ENCODE peak calls at places on chromosomes 2 and 18, in seven cellular contexts. One of them, this sample, is unnamed.
A peak's percentile ranks its signal among the peaks of the same experiment; 100 is the strongest.

GRCh38 chr18:36688020-36688965 is 140.5 kb downstream of the TPGS2 start:
- DNase-seq in right lobe of liver: peak; percentile 37
- DNase-seq in OCI-LY7: peak; percentile 43
- DNase-seq in tibial artery: no peak
- DNase-seq in fibroblast of the aortic adventitia: peak; percentile 78
- DNase-seq in lung: peak; percentile 73
- DNase-seq in AG10803: peak; percentile 68
- DNase-seq in this sample: peak; percentile 49

GRCh38 chr2:1546023-1546591 is 132.8 kb downstream of the TPO start:
- DNase-seq in AG10803: peak; percentile 59
- DNase-seq in right lobe of liver: no peak
- DNase-seq in fibroblast of the aortic adventitia: peak; percentile 70
- DNase-seq in tibial artery: no peak
- DNase-seq in lung: no peak
- DNase-seq in OCI-LY7: peak; percentile 20
- DNase-seq in this sample: no peak

GRCh38 chr18:75314606-75315005 is 104.0 kb downstream of the TSHZ1 start:
- DNase-seq in lung: peak; percentile 3
- DNase-seq in tibial artery: no peak
- DNase-seq in right lobe of liver: no peak
- DNase-seq in fibroblast of the aortic adventitia: no peak
- DNase-seq in AG10803: no peak
- DNase-seq in OCI-LY7: no peak
- DNase-seq in this sample: no peak

GRCh38 chr2:219836647-219837177 is 209.3 kb downstream of the SLC4A3 start:
- DNase-seq in OCI-LY7: peak; percentile 14
- DNase-seq in AG10803: peak; percentile 37
- DNase-seq in lung: no peak
- DNase-seq in fibroblast of the aortic adventitia: peak; percentile 69
- DNase-seq in tibial artery: no peak
- DNase-seq in right lobe of liver: no peak
- DNase-seq in this sample: no peak

GRCh38 chr2:17684008-17684407 is 69.6 kb downstream of the SMC6 start:
- DNase-seq in lung: no peak
- DNase-seq in OCI-LY7: no peak
- DNase-seq in fibroblast of the aortic adventitia: no peak
- DNase-seq in tibial artery: no peak
- DNase-seq in AG10803: no peak
- DNase-seq in right lobe of liver: no peak
- DNase-seq in this sample: no peak

GRCh38 chr2:20609349-20609994 is 41.4 kb downstream of the HS1BP3 start:
- DNase-seq in lung: no peak
- DNase-seq in fibroblast of the aortic adventitia: peak; percentile 86
- DNase-seq in AG10803: peak; percentile 55
- DNase-seq in OCI-LY7: no peak
- DNase-seq in right lobe of liver: peak; percentile 21
- DNase-seq in tibial artery: no peak
- DNase-seq in this sample: no peak

GRCh38 chr2:183070942-183071844 is 7.4 kb upstream of the DUSP19 start:
- DNase-seq in fibroblast of the aortic adventitia: peak; percentile 41
- DNase-seq in tibial artery: peak; percentile 71
- DNase-seq in OCI-LY7: no peak
- DNase-seq in AG10803: peak; percentile 52
- DNase-seq in lung: no peak
- DNase-seq in right lobe of liver: peak; percentile 62
- DNase-seq in this sample: peak; percentile 40

GRCh38 chr18:59631583-59632181 is 65.5 kb downstream of the CCBE1 start:
- DNase-seq in OCI-LY7: peak; percentile 2
- DNase-seq in tibial artery: no peak
- DNase-seq in right lobe of liver: no peak
- DNase-seq in lung: no peak
- DNase-seq in AG10803: peak; percentile 43
- DNase-seq in fibroblast of the aortic adventitia: peak; percentile 70
- DNase-seq in this sample: no peak

GRCh38 chr2:238370482-238371372 is 50.4 kb downstream of the TRAF3IP1 start:
- DNase-seq in tibial artery: no peak
- DNase-seq in OCI-LY7: peak; percentile 59
- DNase-seq in AG10803: peak; percentile 69
- DNase-seq in right lobe of liver: peak; percentile 61
- DNase-seq in fibroblast of the aortic adventitia: peak; percentile 87
- DNase-seq in lung: peak; percentile 68
- DNase-seq in this sample: peak; percentile 46

GRCh38 chr2:29777164-29777563 is 144.2 kb downstream of the ALK start:
- DNase-seq in AG10803: no peak
- DNase-seq in lung: no peak
- DNase-seq in fibroblast of the aortic adventitia: no peak
- DNase-seq in tibial artery: no peak
- DNase-seq in right lobe of liver: no peak
- DNase-seq in OCI-LY7: no peak
- DNase-seq in this sample: no peak

GRCh38 chr2:113233593-113234550 is 44.8 kb downstream of the PAX8 start:
- DNase-seq in right lobe of liver: no peak
- DNase-seq in AG10803: peak; percentile 29
- DNase-seq in lung: no peak
- DNase-seq in tibial artery: no peak
- DNase-seq in fibroblast of the aortic adventitia: peak; percentile 47
- DNase-seq in OCI-LY7: peak; percentile 33
- DNase-seq in this sample: no peak

GRCh38 chr2:71935291-71935848 is 212.3 kb downstream of the CYP26B1 start:
- DNase-seq in fibroblast of the aortic adventitia: peak; percentile 96
- DNase-seq in AG10803: peak; percentile 96
- DNase-seq in lung: peak; percentile 41
- DNase-seq in right lobe of liver: no peak
- DNase-seq in OCI-LY7: no peak
- DNase-seq in tibial artery: peak; percentile 93
- DNase-seq in this sample: no peak

GRCh38 chr2:169715379-169716228 is 18.0 kb upstream of the KLHL23 start:
- DNase-seq in fibroblast of the aortic adventitia: peak; percentile 46
- DNase-seq in OCI-LY7: no peak
- DNase-seq in tibial artery: no peak
- DNase-seq in lung: peak; percentile 58
- DNase-seq in AG10803: peak; percentile 32
- DNase-seq in right lobe of liver: peak; percentile 53
- DNase-seq in this sample: peak; percentile 38

GRCh38 chr2:173028671-173029070 is 47.0 kb upstream of the MAP3K20 start:
- DNase-seq in right lobe of liver: no peak
- DNase-seq in fibroblast of the aortic adventitia: no peak
- DNase-seq in OCI-LY7: no peak
- DNase-seq in AG10803: peak; percentile 79
- DNase-seq in lung: no peak
- DNase-seq in tibial artery: no peak
- DNase-seq in this sample: no peak

GRCh38 chr18:80006726-80007125 is 18.4 kb upstream of the TXNL4A start:
- DNase-seq in AG10803: no peak
- DNase-seq in fibroblast of the aortic adventitia: no peak
- DNase-seq in lung: no peak
- DNase-seq in OCI-LY7: no peak
- DNase-seq in right lobe of liver: no peak
- DNase-seq in tibial artery: no peak
- DNase-seq in this sample: no peak

GRCh38 chr18:80004600-80005342 is 16.4 kb upstream of the TXNL4A start:
- DNase-seq in tibial artery: no peak
- DNase-seq in AG10803: no peak
- DNase-seq in lung: no peak
- DNase-seq in OCI-LY7: no peak
- DNase-seq in fibroblast of the aortic adventitia: no peak
- DNase-seq in right lobe of liver: no peak
- DNase-seq in this sample: no peak

GRCh38 chr18:80012714-80013113 is 21.5 kb upstream of the RBFA start:
- DNase-seq in right lobe of liver: no peak
- DNase-seq in OCI-LY7: no peak
- DNase-seq in AG10803: no peak
- DNase-seq in tibial artery: no peak
- DNase-seq in lung: no peak
- DNase-seq in fibroblast of the aortic adventitia: no peak
- DNase-seq in this sample: no peak

GRCh38 chr18:80009661-80010550 is 21.5 kb upstream of the TXNL4A start:
- DNase-seq in right lobe of liver: peak; percentile 55
- DNase-seq in tibial artery: peak; percentile 92
- DNase-seq in lung: peak; percentile 56
- DNase-seq in AG10803: peak; percentile 97
- DNase-seq in fibroblast of the aortic adventitia: peak; percentile 98
- DNase-seq in OCI-LY7: no peak
- DNase-seq in this sample: no peak

GRCh38 chr18:80010551-80010906 is 22.2 kb upstream of the TXNL4A start:
- DNase-seq in lung: no peak
- DNase-seq in AG10803: no peak
- DNase-seq in right lobe of liver: no peak
- DNase-seq in fibroblast of the aortic adventitia: no peak
- DNase-seq in OCI-LY7: no peak
- DNase-seq in tibial artery: peak; percentile 72
- DNase-seq in this sample: no peak
- H3K4me3 ChIP-seq in lung: no peak overlapping the region
- H3K4me3 ChIP-seq in AG10803: no peak overlapping the region
- H3K4me3 ChIP-seq in right lobe of liver: no peak overlapping the region
- H3K4me3 ChIP-seq in fibroblast of the aortic adventitia: no peak overlapping the region
- H3K4me3 ChIP-seq in OCI-LY7: no peak overlapping the region
- H3K4me3 ChIP-seq in tibial artery: no peak overlapping the region
- H3K4me3 ChIP-seq in this sample: no peak overlapping the region

GRCh38 chr18:23972416-23972815 is 42.1 kb upstream of the TTC39C start:
- DNase-seq in right lobe of liver: no peak
- DNase-seq in lung: no peak
- DNase-seq in fibroblast of the aortic adventitia: no peak
- DNase-seq in OCI-LY7: no peak
- DNase-seq in AG10803: no peak
- DNase-seq in tibial artery: no peak
- DNase-seq in this sample: no peak
- H3K4me3 ChIP-seq in right lobe of liver: no peak overlapping the region
- H3K4me3 ChIP-seq in lung: no peak overlapping the region
- H3K4me3 ChIP-seq in fibroblast of the aortic adventitia: no peak overlapping the region
- H3K4me3 ChIP-seq in OCI-LY7: no peak overlapping the region
- H3K4me3 ChIP-seq in AG10803: no peak overlapping the region
- H3K4me3 ChIP-seq in tibial artery: no peak overlapping the region
- H3K4me3 ChIP-seq in this sample: no peak overlapping the region

DNA sequence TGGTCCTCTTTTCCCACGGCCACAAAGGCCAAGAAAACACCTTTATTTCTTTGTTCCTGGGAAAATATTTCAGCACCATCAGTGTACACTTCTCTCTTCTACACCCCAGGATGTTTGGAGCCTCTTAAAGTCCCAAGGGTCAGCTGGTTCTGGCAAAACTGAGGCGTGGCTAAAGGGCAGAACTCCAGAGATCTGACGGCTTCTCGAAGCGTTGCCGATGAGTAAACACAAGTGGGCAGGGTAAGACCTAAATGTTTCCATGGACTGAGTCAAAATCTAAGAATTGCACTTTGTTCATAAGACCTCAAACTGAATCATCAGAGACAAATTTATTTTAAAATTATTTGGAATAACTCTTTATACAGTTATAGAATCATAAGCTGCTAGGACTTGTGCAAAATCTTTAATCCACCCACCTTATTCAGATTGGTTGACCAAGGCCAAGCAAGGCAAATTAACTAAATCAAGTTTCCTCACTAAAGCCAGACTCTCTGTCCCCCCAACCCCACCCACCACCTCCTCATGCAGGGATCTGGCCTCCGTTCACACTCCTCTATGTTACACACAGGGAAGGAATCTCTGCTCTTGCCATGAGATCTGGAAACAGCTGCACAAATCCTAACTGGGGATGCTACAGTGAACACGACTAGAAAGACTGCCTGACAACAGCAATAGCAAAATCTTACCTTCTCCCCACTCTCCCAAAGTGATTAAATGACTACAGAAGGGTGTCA is 342.6 kb upstream of the KLHL29 start:
- DNase-seq in fibroblast of the aortic adventitia: peak; percentile 39
- DNase-seq in tibial artery: peak; percentile 74
- DNase-seq in AG10803: no peak
- DNase-seq in right lobe of liver: no peak
- DNase-seq in lung: peak; percentile 34
- DNase-seq in OCI-LY7: no peak
- DNase-seq in this sample: no peak
- H3K4me3 ChIP-seq in fibroblast of the aortic adventitia: no peak overlapping the region
- H3K4me3 ChIP-seq in tibial artery: no peak overlapping the region
- H3K4me3 ChIP-seq in AG10803: no peak overlapping the region
- H3K4me3 ChIP-seq in right lobe of liver: no peak overlapping the region
- H3K4me3 ChIP-seq in lung: no peak overlapping the region
- H3K4me3 ChIP-seq in OCI-LY7: no peak overlapping the region
- H3K4me3 ChIP-seq in this sample: no peak overlapping the region

GRCh38 chr2:227461878-227462462 is 10.0 kb upstream of the AGFG1 start:
- DNase-seq in right lobe of liver: no peak
- DNase-seq in lung: no peak
- DNase-seq in OCI-LY7: no peak
- DNase-seq in fibroblast of the aortic adventitia: no peak
- DNase-seq in tibial artery: no peak
- DNase-seq in AG10803: no peak
- DNase-seq in this sample: no peak

GRCh38 chr2:227464356-227464755 is 7.6 kb upstream of the AGFG1 start:
- DNase-seq in lung: no peak
- DNase-seq in AG10803: no peak
- DNase-seq in OCI-LY7: no peak
- DNase-seq in right lobe of liver: no peak
- DNase-seq in tibial artery: no peak
- DNase-seq in fibroblast of the aortic adventitia: no peak
- DNase-seq in this sample: no peak

GRCh38 chr2:227460833-227461232 is 11.1 kb upstream of the AGFG1 start:
- DNase-seq in AG10803: no peak
- DNase-seq in lung: no peak
- DNase-seq in tibial artery: no peak
- DNase-seq in OCI-LY7: no peak
- DNase-seq in right lobe of liver: no peak
- DNase-seq in fibroblast of the aortic adventitia: no peak
- DNase-seq in this sample: no peak

GRCh38 chr2:227462972-227463931 is 8.7 kb upstream of the AGFG1 start:
- DNase-seq in fibroblast of the aortic adventitia: no peak
- DNase-seq in lung: no peak
- DNase-seq in OCI-LY7: no peak
- DNase-seq in AG10803: no peak
- DNase-seq in right lobe of liver: no peak
- DNase-seq in tibial artery: no peak
- DNase-seq in this sample: no peak

DNA sequence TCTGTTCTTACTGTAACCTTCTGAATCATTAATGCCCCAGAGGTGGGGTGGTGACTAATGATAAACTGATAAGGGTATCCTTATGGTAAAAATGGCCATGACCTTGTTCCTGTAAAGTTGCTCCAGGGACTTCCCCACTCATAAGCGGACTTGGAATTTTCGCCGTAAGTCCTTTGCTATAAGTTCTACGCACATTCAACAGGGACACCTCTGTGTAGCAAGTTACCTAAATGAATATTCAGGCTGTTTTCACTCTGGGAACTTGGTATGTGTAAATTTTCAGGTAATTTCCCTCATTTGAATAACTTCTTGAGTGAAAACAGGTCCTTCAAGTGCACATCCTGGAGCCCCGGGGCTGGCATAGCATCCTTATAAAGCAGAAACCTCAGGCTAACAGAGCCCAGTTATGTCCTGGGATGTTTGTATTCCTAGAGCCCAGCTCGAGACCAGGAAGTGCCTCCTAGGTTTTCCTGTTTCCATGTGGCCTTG is 9.4 kb upstream of the AGFG1 start:
- DNase-seq in OCI-LY7: no peak
- DNase-seq in tibial artery: no peak
- DNase-seq in AG10803: no peak
- DNase-seq in right lobe of liver: no peak
- DNase-seq in fibroblast of the aortic adventitia: no peak
- DNase-seq in lung: no peak
- DNase-seq in this sample: no peak
- H3K4me3 ChIP-seq in OCI-LY7: no peak overlapping the region
- H3K4me3 ChIP-seq in tibial artery: no peak overlapping the region
- H3K4me3 ChIP-seq in AG10803: no peak overlapping the region
- H3K4me3 ChIP-seq in right lobe of liver: no peak overlapping the region
- H3K4me3 ChIP-seq in fibroblast of the aortic adventitia: no peak overlapping the region
- H3K4me3 ChIP-seq in lung: no peak overlapping the region
- H3K4me3 ChIP-seq in this sample: no peak overlapping the region